ENCODE peak calls at places on chromosomes 3 and 15, in seven cellular contexts. V is NCI-H1417, M is cardiac muscle cell, O is EL, A is RWPE1, F is GM20000, S is pons. B is an unnamed sample.

GRCh38 chr3:99242271-99242670 is 340.8 kb upstream of the DCBLD2 start:
- DNase-seq in M (no peak), F (no peak), V (no peak), O (peak; percentile 72), S (no peak), A (no peak), B (no peak)

GRCh38 chr3:145094355-145094941 is 1066.5 kb downstream of the PLOD2 start:
- DNase-seq in F (peak; percentile 35), O (peak; percentile 0), A (peak; percentile 7), S (peak; percentile 30), V (no peak), M (peak; percentile 87), B (no peak)

GRCh38 chr3:134772591-134772990 is 22.5 kb upstream of the EPHB1 start:
- DNase-seq in O (no peak), A (no peak), F (no peak), S (no peak), M (no peak), V (no peak), B (no peak)

GRCh38 chr15:44243829-44244228 is 44.7 kb upstream of the GOLM2 start:
- DNase-seq in F (no peak), O (no peak), V (no peak), M (no peak), A (no peak), S (peak; percentile 19), B (no peak)

GRCh38 chr15:34116620-34117019 is 14.7 kb downstream of the PGBD4 start:
- DNase-seq in F (no peak), A (no peak), V (no peak), M (no peak), O (no peak), S (no peak), B (no peak)

GRCh38 chr15:60932051-60932915 is 296.8 kb downstream of the RORA start:
- DNase-seq in V (no peak), A (peak; percentile 99), S (peak; percentile 36), O (peak; percentile 38), F (no peak), M (no peak), B (peak; percentile 51)

GRCh38 chr3:72766866-72767265 is 81.4 kb downstream of the SHQ1 start:
- DNase-seq in F (no peak), M (no peak), S (no peak), A (no peak), V (no peak), O (no peak), B (no peak)

GRCh38 chr3:73493543-73494314 is 131.0 kb downstream of the PDZRN3 start:
- DNase-seq in S (no peak), A (no peak), V (no peak), M (no peak), F (no peak), O (peak; percentile 80), B (no peak)

GRCh38 chr15:40088929-40089755 is 19.5 kb downstream of the BMF start:
- DNase-seq in A (no peak), V (no peak), O (peak; percentile 45), S (no peak), F (no peak), M (peak; percentile 69), B (no peak)

GRCh38 chr15:58229297-58229768 is 91.2 kb downstream of the AQP9 start:
- DNase-seq in S (peak; percentile 96), O (no peak), V (no peak), M (peak; percentile 32), A (no peak), F (no peak), B (no peak)

GRCh38 chr3:55180936-55181535 is 253.2 kb upstream of the LRTM1 start:
- DNase-seq in F (peak; percentile 39), S (peak; percentile 50), V (no peak), M (peak; percentile 60), A (peak; percentile 38), O (peak; percentile 63), B (no peak)

GRCh38 chr3:170356596-170357175 is 829 bp upstream of the SKIL start:
- DNase-seq in O (peak; percentile 82), F (peak; percentile 91), S (peak; percentile 71), A (peak; percentile 43), V (peak; percentile 98), M (peak; percentile 94), B (peak; percentile 50)

GRCh38 chr3:152302521-152303021 is 33.8 kb downstream of the MBNL1 start:
- DNase-seq in M (peak; percentile 65), A (no peak), O (peak; percentile 90), F (peak; percentile 15), V (no peak), S (no peak), B (no peak)

GRCh38 chr3:68631810-68632545 is 300.4 kb downstream of the TAFA4 start:
- DNase-seq in O (no peak), V (no peak), A (no peak), S (no peak), F (no peak), M (no peak), B (no peak)

GRCh38 chr3:11306815-11307589 is 34.8 kb downstream of the ATG7 start:
- DNase-seq in F (no peak), O (no peak), A (no peak), S (no peak), V (no peak), M (peak; percentile 26), B (no peak)

GRCh38 chr3:197428117-197428761 is 127.5 kb downstream of the BDH1 start:
- DNase-seq in S (no peak), F (peak; percentile 34), O (peak; percentile 72), V (no peak), A (peak; percentile 28), M (no peak), B (no peak)

GRCh38 chr3:43856351-43856750 is 165.6 kb downstream of the ABHD5 start:
- DNase-seq in V (no peak), M (no peak), S (no peak), F (no peak), A (no peak), O (no peak), B (no peak)

GRCh38 chr15:22851513-22851912 is 13.0 kb downstream of the NIPA2 start:
- DNase-seq in O (no peak), A (no peak), S (no peak), F (no peak), M (no peak), V (no peak), B (no peak)

GRCh38 chr15:65816441-65816840 is 24.3 kb upstream of the DENND4A start:
- DNase-seq in S (no peak), O (no peak), A (no peak), F (no peak), M (no peak), V (no peak), B (no peak)

GRCh38 chr3:4546346-4547178 is 53.4 kb downstream of the ITPR1 start:
- DNase-seq in S (no peak), M (no peak), O (no peak), A (no peak), F (no peak), V (no peak), B (no peak)

GRCh38 chr3:117793684-117794304 is 1084.2 kb downstream of the TUSC7 start:
- DNase-seq in M (no peak), S (no peak), O (no peak), A (no peak), V (no peak), F (no peak), B (no peak)

GRCh38 chr15:37932522-37932921 is 1.9 kb upstream of the TMCO5A start:
- DNase-seq in V (no peak), S (no peak), M (no peak), F (no peak), O (no peak), A (no peak), B (no peak)

GRCh38 chr3:184756151-184756681 is 44.4 kb upstream of the MAGEF1 start:
- DNase-seq in O (no peak), F (no peak), M (no peak), A (no peak), V (peak; percentile 11), S (no peak), B (no peak)

GRCh38 chr3:150747909-150748568 is 14.9 kb downstream of the SIAH2 start:
- DNase-seq in A (no peak), O (no peak), V (peak; percentile 27), S (no peak), M (no peak), F (no peak), B (no peak)

GRCh38 chr3:4750306-4751056 is 228.8 kb upstream of the BHLHE40 start:
- DNase-seq in M (peak; percentile 65), V (no peak), A (no peak), F (peak; percentile 30), S (peak; percentile 35), O (no peak), B (peak; percentile 35)

GRCh38 chr3:123636431-123636841 is 51.6 kb upstream of the HACD2 start:
- DNase-seq in A (no peak), O (no peak), S (no peak), V (peak; percentile 35), F (no peak), M (peak; percentile 90), B (no peak)

GRCh38 chr15:41494922-41495735 is 1.5 kb downstream of the ITPKA start:
- DNase-seq in O (no peak), S (no peak), M (peak; percentile 25), V (no peak), F (peak; percentile 75), A (no peak), B (no peak)

GRCh38 chr3:89859738-89860137 is 752.3 kb downstream of the EPHA3 start:
- DNase-seq in F (no peak), M (no peak), S (peak; percentile 22), A (no peak), O (no peak), V (peak; percentile 89), B (no peak)

GRCh38 chr3:40780341-40780800 is 255.6 kb downstream of the ZNF621 start:
- DNase-seq in A (no peak), S (peak; percentile 90), O (peak; percentile 24), M (no peak), F (no peak), V (peak; percentile 47), B (no peak)

GRCh38 chr15:28114721-28115622 is 15.9 kb upstream of the OCA2 start:
- DNase-seq in O (no peak), S (no peak), A (no peak), F (no peak), V (no peak), M (no peak), B (no peak)

GRCh38 chr3:72818092-72818721 is 30.0 kb downstream of the SHQ1 start:
- DNase-seq in M (peak; percentile 30), O (no peak), S (peak; percentile 67), F (no peak), V (peak; percentile 6), A (peak; percentile 12), B (no peak)

GRCh38 chr3:24287728-24288450 is 206.8 kb downstream of the THRB start:
- DNase-seq in F (no peak), M (no peak), S (peak; percentile 52), A (no peak), V (no peak), O (no peak), B (no peak)

GRCh38 chr15:90334304-90334731 is 17.8 kb upstream of the ZNF774 start:
- DNase-seq in O (no peak), A (no peak), F (no peak), M (no peak), V (no peak), S (no peak), B (no peak)

GRCh38 chr3:150286390-150287147 is 121.5 kb upstream of the TSC22D2 start:
- DNase-seq in M (peak; percentile 69), F (peak; percentile 31), O (peak; percentile 33), A (peak; percentile 58), V (peak; percentile 38), S (peak; percentile 11), B (no peak)

GRCh38 chr3:133506215-133506901 is 67.1 kb upstream of the CDV3 start:
- DNase-seq in F (peak; percentile 68), O (no peak), M (no peak), S (peak; percentile 81), V (no peak), A (no peak), B (no peak)

GRCh38 chr15:78811124-78811824 is at the start of gene ADAMTS7:
- DNase-seq in M (peak; percentile 89), F (peak; percentile 98), S (peak; percentile 35), V (peak; percentile 60), O (peak; percentile 79), A (peak; percentile 93), B (peak; percentile 54)

GRCh38 chr3:38521391-38521987 is 25.3 kb downstream of the EXOG start:
- DNase-seq in F (peak; percentile 73), O (peak; percentile 65), S (peak; percentile 76), V (peak; percentile 22), A (peak; percentile 47), M (peak; percentile 84), B (no peak)

GRCh38 chr15:60507596-60508424 is 28.9 kb upstream of the ICE2 start:
- DNase-seq in A (peak; percentile 66), V (peak; percentile 48), O (peak; percentile 65), M (peak; percentile 52), F (peak; percentile 73), S (peak; percentile 61), B (no peak)